ENCODE peak calls at places on chromosomes 16 and 17, in six cellular contexts. One of them, this sample, is unnamed.

GRCh38 chr17:27181935-27182334 is 112.0 kb upstream of the WSB1 start:
- DNase-seq in hypothalamus: no peak
- DNase-seq in ACHN: no peak
- DNase-seq in GOT3: no peak
- DNase-seq in prostate gland: no peak
- DNase-seq in erythroblast: no peak
- DNase-seq in this sample: no peak

GRCh38 chr17:17849147-17849820 is 12.5 kb upstream of the SREBF1 start:
- DNase-seq in erythroblast: peak
- DNase-seq in GOT3: peak
- DNase-seq in prostate gland: no peak
- DNase-seq in ACHN: no peak
- DNase-seq in hypothalamus: no peak
- DNase-seq in this sample: no peak

GRCh38 chr16:21302454-21302853 is 24.4 kb upstream of the CRYM start:
- DNase-seq in erythroblast: no peak
- DNase-seq in prostate gland: no peak
- DNase-seq in hypothalamus: no peak
- DNase-seq in GOT3: no peak
- DNase-seq in ACHN: peak
- DNase-seq in this sample: no peak

GRCh38 chr17:6100891-6101290 is 30.7 kb downstream of the WSCD1 start:
- DNase-seq in GOT3: no peak
- DNase-seq in hypothalamus: no peak
- DNase-seq in erythroblast: no peak
- DNase-seq in prostate gland: no peak
- DNase-seq in ACHN: no peak
- DNase-seq in this sample: no peak

GRCh38 chr17:66724581-66725341 is 110.2 kb upstream of the CACNG5 start:
- DNase-seq in erythroblast: no peak
- DNase-seq in ACHN: no peak
- DNase-seq in hypothalamus: no peak
- DNase-seq in prostate gland: peak
- DNase-seq in GOT3: no peak
- DNase-seq in this sample: no peak

GRCh38 chr16:78425957-78426590 is 326.6 kb downstream of the WWOX start:
- DNase-seq in prostate gland: no peak
- DNase-seq in GOT3: no peak
- DNase-seq in erythroblast: no peak
- DNase-seq in hypothalamus: no peak
- DNase-seq in ACHN: no peak
- DNase-seq in this sample: no peak

GRCh38 chr16:56776562-56776961 is 46.6 kb downstream of the NUP93 start:
- DNase-seq in GOT3: no peak
- DNase-seq in hypothalamus: no peak
- DNase-seq in prostate gland: peak
- DNase-seq in ACHN: no peak
- DNase-seq in erythroblast: no peak
- DNase-seq in this sample: no peak

GRCh38 chr16:89445166-89445565 is 45.2 kb downstream of the ANKRD11 start:
- DNase-seq in prostate gland: no peak
- DNase-seq in hypothalamus: no peak
- DNase-seq in ACHN: no peak
- DNase-seq in GOT3: no peak
- DNase-seq in erythroblast: no peak
- DNase-seq in this sample: no peak

GRCh38 chr16:12868169-12868568 is 33.2 kb upstream of the SHISA9 start:
- DNase-seq in prostate gland: no peak
- DNase-seq in ACHN: no peak
- DNase-seq in GOT3: no peak
- DNase-seq in hypothalamus: no peak
- DNase-seq in erythroblast: no peak
- DNase-seq in this sample: no peak

GRCh38 chr17:76805319-76805718 is 62.9 kb upstream of the MGAT5B start:
- DNase-seq in GOT3: no peak
- DNase-seq in ACHN: no peak
- DNase-seq in erythroblast: no peak
- DNase-seq in hypothalamus: no peak
- DNase-seq in prostate gland: no peak
- DNase-seq in this sample: no peak

GRCh38 chr17:63448655-63449054 is 2.5 kb upstream of the CYB561 start:
- DNase-seq in prostate gland: no peak
- DNase-seq in hypothalamus: no peak
- DNase-seq in erythroblast: no peak
- DNase-seq in GOT3: no peak
- DNase-seq in ACHN: no peak
- DNase-seq in this sample: no peak

GRCh38 chr17:13933597-13934276 is 135.6 kb upstream of the COX10 start:
- DNase-seq in prostate gland: no peak
- DNase-seq in GOT3: no peak
- DNase-seq in ACHN: no peak
- DNase-seq in hypothalamus: no peak
- DNase-seq in erythroblast: no peak
- DNase-seq in this sample: no peak

GRCh38 chr17:63537991-63538692 is 12.1 kb upstream of the DCAF7 start:
- DNase-seq in prostate gland: no peak
- DNase-seq in ACHN: no peak
- DNase-seq in GOT3: no peak
- DNase-seq in erythroblast: no peak
- DNase-seq in hypothalamus: no peak
- DNase-seq in this sample: no peak

GRCh38 chr16:16021988-16022682 is 72.7 kb downstream of the ABCC1 start:
- DNase-seq in erythroblast: peak
- DNase-seq in hypothalamus: peak
- DNase-seq in prostate gland: peak
- DNase-seq in GOT3: peak
- DNase-seq in ACHN: peak
- DNase-seq in this sample: peak

GRCh38 chr16:13992976-13993375 is 73.0 kb downstream of the ERCC4 start:
- DNase-seq in ACHN: no peak
- DNase-seq in erythroblast: no peak
- DNase-seq in prostate gland: no peak
- DNase-seq in GOT3: no peak
- DNase-seq in hypothalamus: no peak
- DNase-seq in this sample: no peak

GRCh38 chr17:82062076-82062983 is 3.3 kb downstream of the DUS1L start:
- DNase-seq in erythroblast: no peak
- DNase-seq in GOT3: no peak
- DNase-seq in hypothalamus: no peak
- DNase-seq in prostate gland: no peak
- DNase-seq in ACHN: no peak
- DNase-seq in this sample: no peak

GRCh38 chr17:6290488-6291196 is 144.3 kb downstream of the AIPL1 start:
- DNase-seq in erythroblast: no peak
- DNase-seq in prostate gland: no peak
- DNase-seq in GOT3: no peak
- DNase-seq in ACHN: no peak
- DNase-seq in hypothalamus: no peak
- DNase-seq in this sample: no peak

GRCh38 chr16:11016993-11017392 is 72.6 kb downstream of the CLEC16A start:
- DNase-seq in erythroblast: peak
- DNase-seq in ACHN: peak
- DNase-seq in hypothalamus: no peak
- DNase-seq in GOT3: peak
- DNase-seq in prostate gland: peak
- DNase-seq in this sample: no peak

GRCh38 chr16:87093804-87094203 is 223.4 kb downstream of the C16orf95 start:
- DNase-seq in hypothalamus: no peak
- DNase-seq in erythroblast: no peak
- DNase-seq in prostate gland: no peak
- DNase-seq in ACHN: no peak
- DNase-seq in GOT3: no peak
- DNase-seq in this sample: no peak

GRCh38 chr17:31560836-31561235 is 169.4 kb downstream of the RAB11FIP4 start:
- DNase-seq in erythroblast: no peak
- DNase-seq in ACHN: no peak
- DNase-seq in prostate gland: no peak
- DNase-seq in GOT3: no peak
- DNase-seq in hypothalamus: no peak
- DNase-seq in this sample: no peak

This sample was measured in amygdala.